ENCODE peak calls at places on chromosomes 4 and X, in six cellular contexts. W is kidney, V is mammary epithelial cell, X is prostate gland, G is endodermal cell, A is fibroblast of the aortic adventitia. M is an unnamed sample.

GRCh38 chrX:17687648-17688047 is 49.6 kb upstream of the SCML1 start:
- DNase-seq in W (no peak), V (no peak), X (no peak), G (no peak), A (no peak), M (no peak)

GRCh38 chr4:72136429-72136828 is 104.6 kb downstream of the NPFFR2 start:
- DNase-seq in W (no peak), V (no peak), X (no peak), G (peak), A (no peak), M (no peak)

GRCh38 chr4:76182463-76182862 is 31.2 kb downstream of the SCARB2 start:
- DNase-seq in W (no peak), V (peak), X (no peak), G (no peak), A (no peak), M (no peak)

GRCh38 chr4:94909645-94910044 is 151.9 kb downstream of the BMPR1B start:
- DNase-seq in W (no peak), V (peak), X (no peak), G (no peak), A (no peak), M (no peak)

GRCh38 chr4:8171941-8172924 is 13.6 kb upstream of the ABLIM2 start:
- DNase-seq in W (no peak), V (no peak), X (no peak), G (no peak), A (no peak), M (no peak)

GRCh38 chrX:51853251-51853650 is 40.2 kb upstream of the MAGED1 start:
- DNase-seq in W (no peak), V (no peak), X (no peak), G (peak), A (peak), M (no peak)

GRCh38 chr4:2789351-2789750 is 3.5 kb upstream of the SH3BP2 start:
- DNase-seq in W (peak), V (no peak), X (no peak), G (no peak), A (no peak), M (no peak)

GRCh38 chr4:48526403-48526802 is 36.4 kb downstream of the ZAR1 start:
- DNase-seq in W (no peak), V (no peak), X (no peak), G (no peak), A (no peak), M (no peak)

GRCh38 chr4:8144359-8144758 is 14.3 kb downstream of the ABLIM2 start:
- DNase-seq in W (peak), V (no peak), X (no peak), G (peak), A (no peak), M (no peak)

GRCh38 chr4:121307441-121308327 is 73.1 kb downstream of the QRFPR start:
- DNase-seq in W (no peak), V (peak), X (no peak), G (peak), A (peak), M (peak)

GRCh38 chr4:147842573-147842972 is 110.7 kb downstream of the ARHGAP10 start:
- DNase-seq in W (no peak), V (peak), X (no peak), G (no peak), A (peak), M (no peak)

GRCh38 chr4:147843162-147843561 is 111.3 kb downstream of the ARHGAP10 start:
- DNase-seq in W (no peak), V (no peak), X (no peak), G (peak), A (no peak), M (no peak)

GRCh38 chr4:147839200-147839599 is 107.3 kb downstream of the ARHGAP10 start:
- DNase-seq in W (no peak), V (no peak), X (no peak), G (no peak), A (no peak), M (no peak)

GRCh38 chr4:147839651-147840050 is 107.8 kb downstream of the ARHGAP10 start:
- DNase-seq in W (no peak), V (no peak), X (no peak), G (no peak), A (no peak), M (no peak)

DNA sequence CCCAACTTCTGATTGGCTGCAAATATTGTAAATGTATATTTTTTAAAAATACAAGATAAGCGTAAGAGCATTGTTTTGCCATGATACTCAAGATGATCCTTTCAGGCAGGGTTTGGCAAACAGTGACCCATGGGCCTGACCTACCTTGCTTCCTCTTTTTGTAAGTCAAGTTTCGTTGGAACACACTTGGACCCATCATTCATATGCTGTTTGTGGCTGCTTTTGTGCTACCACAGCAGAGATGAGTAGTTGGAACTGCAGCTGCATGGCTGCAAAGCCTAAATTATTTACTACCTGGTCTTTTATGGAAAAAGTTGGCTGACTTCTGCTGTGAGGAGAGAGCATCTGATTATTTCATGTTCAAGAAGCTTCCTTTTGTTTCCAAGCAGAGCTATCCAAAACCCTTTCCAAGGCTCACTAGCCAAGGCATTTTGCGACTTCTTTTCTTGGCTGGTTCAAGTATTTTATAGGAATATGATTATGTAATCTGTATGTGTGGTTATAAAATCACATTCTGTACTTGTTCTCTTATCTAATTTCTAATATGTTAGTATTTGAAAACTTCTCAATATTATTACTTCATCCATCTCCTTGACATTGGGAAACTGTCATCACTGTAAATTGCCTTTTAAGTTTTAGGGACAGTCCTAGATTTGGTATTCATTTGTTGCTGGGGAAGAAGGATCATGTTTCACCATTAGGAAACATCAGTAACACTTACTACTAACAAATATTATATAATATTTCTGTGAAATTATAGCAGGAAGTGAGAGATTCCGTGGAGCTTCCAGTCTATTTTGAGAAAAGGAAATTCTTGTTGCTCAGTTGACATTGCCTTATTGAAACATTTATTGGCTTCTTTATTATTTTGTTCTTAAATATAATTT is 109.2 kb downstream of the ARHGAP10 start:
- DNase-seq in W (no peak), V (no peak), X (no peak), G (no peak), A (peak), M (no peak)
- H3K4me3 ChIP-seq in W (no peak), V (no peak), X (no peak), G (no peak), A (no peak), M (no peak)

GRCh38 chr4:110629780-110630500 is 7.1 kb upstream of the PITX2 start:
- DNase-seq in W (no peak), V (no peak), X (no peak), G (peak), A (no peak), M (no peak)
- H3K4me3 ChIP-seq in W (no peak), V (no peak), X (no peak), G (peak), A (no peak), M (no peak)

GRCh38 chr4:82892467-82892802 is 1.5 kb upstream of the SEC31A start:
- DNase-seq in W (no peak), V (no peak), X (no peak), G (no peak), A (no peak), M (no peak)
- H3K4me3 ChIP-seq in W (no peak), V (no peak), X (no peak), G (peak), A (no peak), M (no peak)

GRCh38 chr4:177322881-177323280 is 13.2 kb downstream of the NEIL3 start:
- DNase-seq in W (no peak), V (no peak), X (no peak), G (no peak), A (peak), M (no peak)

GRCh38 chr4:177322156-177322685 is 12.5 kb downstream of the NEIL3 start:
- DNase-seq in W (no peak), V (no peak), X (no peak), G (no peak), A (peak), M (no peak)

GRCh38 chr4:177320721-177321120 is 11.0 kb downstream of the NEIL3 start:
- DNase-seq in W (no peak), V (no peak), X (no peak), G (no peak), A (no peak), M (no peak)

GRCh38 chr4:177321647-177322046 is 12.0 kb downstream of the NEIL3 start:
- DNase-seq in W (no peak), V (no peak), X (no peak), G (no peak), A (no peak), M (no peak)

DNA sequence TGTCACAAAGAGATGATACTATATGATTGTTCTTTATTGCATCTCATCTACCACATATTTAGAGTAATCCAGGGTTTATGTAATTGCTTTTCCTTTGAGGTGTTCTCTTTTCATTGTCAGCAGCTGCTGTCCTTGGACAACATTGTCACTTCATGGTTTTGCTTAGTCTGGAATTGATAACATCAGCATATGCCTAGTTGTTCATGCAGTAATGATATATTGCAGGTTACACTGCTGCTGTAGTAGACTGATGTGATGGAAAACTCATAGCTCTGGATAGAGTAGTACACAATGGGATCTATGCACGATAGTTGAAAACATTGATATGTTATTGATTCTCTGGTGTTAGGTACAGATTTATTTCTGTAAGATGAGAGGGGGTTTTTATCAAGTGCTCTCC is 13.7 kb downstream of the NEIL3 start:
- DNase-seq in W (no peak), V (no peak), X (no peak), G (no peak), A (no peak), M (no peak)
- H3K4me3 ChIP-seq in W (no peak), V (no peak), X (no peak), G (no peak), A (no peak), M (no peak)

GRCh38 chr4:176794151-176794550 is 1.4 kb upstream of the VEGFC start:
- DNase-seq in W (no peak), V (peak), X (no peak), G (no peak), A (peak), M (peak)

GRCh38 chr4:176793060-176793605 is 411 bp upstream of the VEGFC start:
- DNase-seq in W (no peak), V (no peak), X (no peak), G (no peak), A (no peak), M (no peak)

GRCh38 chr4:176790398-176790797 is 2.3 kb downstream of the VEGFC start:
- DNase-seq in W (no peak), V (no peak), X (no peak), G (no peak), A (peak), M (no peak)

GRCh38 chr4:176791591-176792347 is 953 bp downstream of the VEGFC start:
- DNase-seq in W (peak), V (peak), X (no peak), G (peak), A (peak), M (no peak)

DNA sequence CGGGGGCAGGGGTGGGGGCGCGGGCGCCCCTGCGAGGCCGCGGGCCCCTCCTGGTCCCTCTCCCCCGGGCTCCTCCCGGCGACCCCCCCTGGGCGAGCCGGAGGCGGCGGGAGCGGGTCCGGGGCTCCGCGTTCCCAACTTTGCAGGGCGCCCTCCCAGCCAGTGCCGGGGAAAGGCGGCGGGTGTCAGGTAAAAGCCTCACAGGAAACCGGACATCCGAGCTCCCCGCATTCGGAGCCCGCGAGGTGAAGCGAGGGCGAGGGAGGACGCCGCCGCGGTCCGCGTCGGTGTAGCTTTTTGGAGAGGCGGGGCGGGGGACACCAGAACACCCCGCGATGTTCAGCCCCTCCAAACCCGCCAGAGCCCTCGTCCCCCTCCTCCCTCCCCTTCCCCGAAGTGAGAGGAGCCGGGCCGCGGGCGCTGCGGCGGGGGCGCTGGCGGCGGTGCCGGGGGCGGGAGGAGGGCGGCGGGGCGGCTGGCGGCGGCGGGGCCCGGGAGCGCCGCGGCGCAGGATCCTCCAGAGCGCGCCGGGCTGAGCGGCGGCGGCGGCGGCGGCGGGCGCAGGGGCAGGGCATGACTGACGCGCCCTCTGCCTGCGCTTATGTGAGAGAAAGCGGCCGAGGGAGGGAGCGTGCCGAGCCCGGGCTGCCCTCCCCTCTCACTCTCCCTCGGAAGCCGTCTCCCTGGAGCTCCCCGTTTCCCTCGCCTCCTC is at the start of gene VEGFC:
- DNase-seq in W (peak), V (peak), X (peak), G (peak), A (peak), M (no peak)
- H3K4me3 ChIP-seq in W (peak), V (peak), X (peak), G (peak), A (peak), M (peak)

DNA sequence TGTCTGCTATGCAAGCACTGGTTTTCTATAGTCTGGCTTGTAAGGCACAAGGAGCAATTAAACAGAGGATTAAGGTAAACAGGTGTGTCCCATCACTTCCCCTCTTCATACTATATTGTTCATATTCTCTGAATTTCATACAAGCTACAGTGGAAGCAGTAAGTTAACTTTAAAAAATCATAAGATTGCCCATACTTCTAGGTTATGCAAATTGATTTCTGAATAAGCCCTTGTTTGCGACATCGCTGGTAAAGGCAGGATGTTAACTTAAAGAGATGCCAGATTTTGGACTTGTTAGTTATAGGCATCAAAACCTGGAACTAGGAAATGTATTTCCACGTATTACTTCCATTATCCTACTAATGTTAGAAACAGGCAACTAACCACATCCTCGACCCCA is 1.0 kb upstream of the TMEM131L start:
- DNase-seq in W (no peak), V (no peak), X (no peak), G (no peak), A (peak), M (no peak)
- H3K4me3 ChIP-seq in W (peak), V (no peak), X (no peak), G (peak), A (no peak), M (no peak)

DNA sequence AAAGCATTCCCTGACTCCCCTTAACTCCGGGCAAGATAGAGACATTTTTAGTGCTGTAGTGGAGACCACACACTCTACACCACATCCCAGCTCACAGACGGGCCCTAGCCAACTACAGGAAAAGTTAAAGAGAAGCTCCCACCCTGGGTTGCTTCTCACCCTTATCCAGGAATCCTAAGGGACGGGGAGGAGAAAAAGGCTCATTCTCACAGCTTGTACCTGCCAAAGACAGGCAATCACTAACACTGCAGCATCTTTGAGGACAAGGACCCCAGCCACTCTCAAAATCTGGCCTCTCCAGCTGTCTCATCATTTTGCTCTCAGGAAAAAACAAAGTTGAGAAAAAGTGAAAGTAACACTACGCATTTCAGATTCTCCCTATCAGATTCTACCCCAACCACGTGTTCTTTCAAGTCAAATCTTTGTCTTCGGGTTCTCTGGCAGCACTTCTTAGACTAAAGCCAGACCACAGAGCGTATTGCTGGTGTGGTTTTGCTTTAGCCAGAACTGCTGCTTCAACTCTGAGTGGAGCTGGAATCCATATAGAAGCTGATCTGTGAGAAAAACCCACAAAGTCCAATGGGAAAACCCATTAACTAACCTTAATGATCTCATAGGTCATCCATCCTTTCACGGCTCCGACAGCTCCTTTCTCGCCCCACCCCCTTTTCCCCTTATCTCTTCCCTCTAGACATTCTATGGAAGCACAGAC is 605.9 kb upstream of the DIPK2B start:
- DNase-seq in W (no peak), V (peak), X (no peak), G (no peak), A (peak), M (peak)
- H3K4me3 ChIP-seq in W (peak), V (no peak), X (no peak), G (no peak), A (peak), M (peak)

DNA sequence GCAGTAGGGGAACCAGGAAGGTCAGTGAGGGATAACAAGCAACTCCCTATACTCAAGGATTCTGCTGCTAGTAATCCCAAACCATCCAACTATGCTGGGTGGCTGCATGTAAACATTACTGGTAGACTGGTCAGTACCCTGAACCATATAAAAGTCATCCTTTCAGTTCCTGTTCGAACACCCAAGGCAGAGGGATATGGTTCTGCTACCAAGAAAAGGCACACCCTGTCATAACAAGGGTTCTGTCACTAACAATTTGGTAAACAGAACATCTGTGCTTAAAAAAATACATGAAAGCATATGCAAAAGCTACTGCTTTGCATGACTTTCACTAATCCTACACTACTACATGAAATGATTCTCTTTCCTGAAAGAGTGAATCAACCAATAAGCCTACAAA is 76.8 kb upstream of the MCF2 start:
- DNase-seq in W (no peak), V (no peak), X (no peak), G (no peak), A (no peak), M (no peak)
- H3K4me3 ChIP-seq in W (no peak), V (no peak), X (no peak), G (no peak), A (no peak), M (no peak)

GRCh38 chr4:189656551-189657165 is 284.0 kb upstream of the FRG1 start:
- DNase-seq in W (no peak), V (no peak), X (no peak), G (no peak), A (no peak), M (no peak)
- H3K4me3 ChIP-seq in W (no peak), V (no peak), X (no peak), G (no peak), A (no peak), M (no peak)

DNA sequence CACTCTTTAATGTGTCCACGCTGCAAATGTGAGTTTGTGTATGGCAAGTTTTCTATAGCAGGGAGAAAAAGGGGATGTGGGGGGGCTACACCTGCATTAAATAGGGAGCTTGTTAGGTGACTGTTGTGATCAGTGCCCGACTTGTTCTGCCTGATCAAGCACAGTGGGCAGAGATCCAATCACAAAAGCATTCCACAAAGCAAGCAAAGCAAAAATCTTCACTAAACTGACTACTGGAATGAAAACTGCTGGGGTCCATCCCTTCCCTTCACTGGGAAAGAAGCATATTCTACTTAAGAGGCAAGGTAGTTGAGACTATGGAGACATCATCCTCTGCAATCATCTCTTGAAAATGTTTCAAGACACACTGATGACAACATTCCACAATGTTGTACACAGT is 5.2 kb downstream of the IRS4 start:
- DNase-seq in W (no peak), V (no peak), X (no peak), G (peak), A (no peak), M (no peak)
- H3K4me3 ChIP-seq in W (no peak), V (no peak), X (no peak), G (no peak), A (no peak), M (no peak)

M was measured in AG04449.